ENCODE peak calls at places on chromosomes 5 and 9, in six cellular contexts. One of them, this sample, is unnamed.

GRCh38 chr9:35859310-35859994 is 10.7 kb downstream of the OR13J1 start:
- DNase-seq in testis: no peak
- DNase-seq in mesothelial cell of epicardium: no peak
- DNase-seq in kidney: no peak
- DNase-seq in CD4-positive, alpha-beta T cell: no peak
- DNase-seq in fibroblast of mammary gland: peak
- DNase-seq in this sample: peak

GRCh38 chr5:41404757-41405156 is 105.6 kb downstream of the PLCXD3 start:
- DNase-seq in fibroblast of mammary gland: no peak
- DNase-seq in kidney: no peak
- DNase-seq in CD4-positive, alpha-beta T cell: no peak
- DNase-seq in testis: peak
- DNase-seq in mesothelial cell of epicardium: no peak
- DNase-seq in this sample: no peak

GRCh38 chr9:76373173-76373771 is 21.0 kb downstream of the RFK start:
- DNase-seq in testis: peak
- DNase-seq in CD4-positive, alpha-beta T cell: no peak
- DNase-seq in fibroblast of mammary gland: peak
- DNase-seq in mesothelial cell of epicardium: no peak
- DNase-seq in kidney: no peak
- DNase-seq in this sample: peak

GRCh38 chr9:36187414-36187813 is 3.3 kb upstream of the CLTA start:
- DNase-seq in mesothelial cell of epicardium: no peak
- DNase-seq in fibroblast of mammary gland: peak
- DNase-seq in kidney: no peak
- DNase-seq in CD4-positive, alpha-beta T cell: no peak
- DNase-seq in testis: no peak
- DNase-seq in this sample: no peak

GRCh38 chr5:79858097-79858723 is 132.9 kb downstream of the MTX3 start:
- DNase-seq in fibroblast of mammary gland: peak
- DNase-seq in CD4-positive, alpha-beta T cell: peak
- DNase-seq in mesothelial cell of epicardium: peak
- DNase-seq in kidney: no peak
- DNase-seq in testis: peak
- DNase-seq in this sample: peak

GRCh38 chr9:129482521-129483466 is 138.1 kb downstream of the C9orf50 start:
- DNase-seq in mesothelial cell of epicardium: peak
- DNase-seq in testis: peak
- DNase-seq in CD4-positive, alpha-beta T cell: peak
- DNase-seq in kidney: peak
- DNase-seq in fibroblast of mammary gland: peak
- DNase-seq in this sample: peak

GRCh38 chr5:175696855-175697198 is 39.0 kb downstream of the HRH2 start:
- DNase-seq in CD4-positive, alpha-beta T cell: no peak
- DNase-seq in kidney: no peak
- DNase-seq in testis: no peak
- DNase-seq in fibroblast of mammary gland: no peak
- DNase-seq in mesothelial cell of epicardium: no peak
- DNase-seq in this sample: no peak

GRCh38 chr5:565782-566445 is 41.7 kb upstream of the SLC9A3 start:
- DNase-seq in mesothelial cell of epicardium: no peak
- DNase-seq in fibroblast of mammary gland: peak
- DNase-seq in kidney: peak
- DNase-seq in testis: no peak
- DNase-seq in CD4-positive, alpha-beta T cell: no peak
- DNase-seq in this sample: no peak

GRCh38 chr9:114285166-114285867 is 37.6 kb upstream of the ORM1 start:
- DNase-seq in CD4-positive, alpha-beta T cell: no peak
- DNase-seq in fibroblast of mammary gland: peak
- DNase-seq in mesothelial cell of epicardium: peak
- DNase-seq in testis: peak
- DNase-seq in kidney: peak
- DNase-seq in this sample: peak

GRCh38 chr9:35048521-35048920 is 23.9 kb downstream of the VCP start:
- DNase-seq in CD4-positive, alpha-beta T cell: no peak
- DNase-seq in mesothelial cell of epicardium: no peak
- DNase-seq in fibroblast of mammary gland: no peak
- DNase-seq in kidney: no peak
- DNase-seq in testis: no peak
- DNase-seq in this sample: no peak

GRCh38 chr5:63306909-63307308 is 655.3 kb downstream of the HTR1A start:
- DNase-seq in mesothelial cell of epicardium: no peak
- DNase-seq in fibroblast of mammary gland: no peak
- DNase-seq in CD4-positive, alpha-beta T cell: no peak
- DNase-seq in testis: no peak
- DNase-seq in kidney: no peak
- DNase-seq in this sample: no peak

GRCh38 chr5:172104021-172104420 is 84.0 kb downstream of the STK10 start:
- DNase-seq in mesothelial cell of epicardium: no peak
- DNase-seq in CD4-positive, alpha-beta T cell: no peak
- DNase-seq in testis: no peak
- DNase-seq in fibroblast of mammary gland: no peak
- DNase-seq in kidney: peak
- DNase-seq in this sample: no peak

GRCh38 chr5:59685806-59686205 is 207.7 kb downstream of the PDE4D start:
- DNase-seq in fibroblast of mammary gland: peak
- DNase-seq in mesothelial cell of epicardium: no peak
- DNase-seq in testis: no peak
- DNase-seq in kidney: no peak
- DNase-seq in CD4-positive, alpha-beta T cell: no peak
- DNase-seq in this sample: no peak

GRCh38 chr5:155952486-155953105 is 374.4 kb upstream of the SGCD start:
- DNase-seq in CD4-positive, alpha-beta T cell: no peak
- DNase-seq in mesothelial cell of epicardium: no peak
- DNase-seq in kidney: no peak
- DNase-seq in fibroblast of mammary gland: no peak
- DNase-seq in testis: no peak
- DNase-seq in this sample: no peak

GRCh38 chr5:161421067-161421466 is 125.5 kb downstream of the GABRB2 start:
- DNase-seq in testis: no peak
- DNase-seq in kidney: no peak
- DNase-seq in fibroblast of mammary gland: no peak
- DNase-seq in mesothelial cell of epicardium: no peak
- DNase-seq in CD4-positive, alpha-beta T cell: no peak
- DNase-seq in this sample: no peak

GRCh38 chr5:42948961-42949347 is 91.2 kb downstream of the ANXA2R start:
- DNase-seq in mesothelial cell of epicardium: no peak
- DNase-seq in fibroblast of mammary gland: no peak
- DNase-seq in kidney: no peak
- DNase-seq in testis: no peak
- DNase-seq in CD4-positive, alpha-beta T cell: no peak
- DNase-seq in this sample: no peak

GRCh38 chr5:141101059-141101458 is 786 bp downstream of the PCDHB3 start:
- DNase-seq in fibroblast of mammary gland: no peak
- DNase-seq in kidney: peak
- DNase-seq in CD4-positive, alpha-beta T cell: no peak
- DNase-seq in testis: no peak
- DNase-seq in mesothelial cell of epicardium: no peak
- DNase-seq in this sample: no peak

GRCh38 chr9:77512876-77513275 is 135.2 kb downstream of the GNA14 start:
- DNase-seq in kidney: no peak
- DNase-seq in mesothelial cell of epicardium: no peak
- DNase-seq in CD4-positive, alpha-beta T cell: no peak
- DNase-seq in fibroblast of mammary gland: no peak
- DNase-seq in testis: no peak
- DNase-seq in this sample: peak

GRCh38 chr5:52457808-52458207 is 329.9 kb upstream of the ITGA1 start:
- DNase-seq in fibroblast of mammary gland: no peak
- DNase-seq in testis: no peak
- DNase-seq in mesothelial cell of epicardium: no peak
- DNase-seq in kidney: no peak
- DNase-seq in CD4-positive, alpha-beta T cell: no peak
- DNase-seq in this sample: no peak

GRCh38 chr9:113513541-113513940 is 50.0 kb downstream of the RGS3 start:
- DNase-seq in kidney: no peak
- DNase-seq in testis: no peak
- DNase-seq in mesothelial cell of epicardium: no peak
- DNase-seq in fibroblast of mammary gland: no peak
- DNase-seq in CD4-positive, alpha-beta T cell: peak
- DNase-seq in this sample: no peak

GRCh38 chr5:116454417-116454927 is 120.2 kb downstream of the SEMA6A start:
- DNase-seq in kidney: no peak
- DNase-seq in testis: peak
- DNase-seq in CD4-positive, alpha-beta T cell: no peak
- DNase-seq in fibroblast of mammary gland: peak
- DNase-seq in mesothelial cell of epicardium: no peak
- DNase-seq in this sample: no peak

GRCh38 chr5:76345582-76345981 is 57.5 kb upstream of the IQGAP2 start:
- DNase-seq in kidney: no peak
- DNase-seq in fibroblast of mammary gland: peak
- DNase-seq in testis: no peak
- DNase-seq in mesothelial cell of epicardium: no peak
- DNase-seq in CD4-positive, alpha-beta T cell: no peak
- DNase-seq in this sample: peak

GRCh38 chr5:66247176-66247960 is 103.3 kb downstream of the SREK1 start:
- DNase-seq in CD4-positive, alpha-beta T cell: no peak
- DNase-seq in kidney: no peak
- DNase-seq in mesothelial cell of epicardium: no peak
- DNase-seq in testis: no peak
- DNase-seq in fibroblast of mammary gland: peak
- DNase-seq in this sample: peak

GRCh38 chr5:148830220-148830619 is 3.8 kb downstream of the ADRB2 start:
- DNase-seq in CD4-positive, alpha-beta T cell: no peak
- DNase-seq in mesothelial cell of epicardium: no peak
- DNase-seq in kidney: no peak
- DNase-seq in testis: no peak
- DNase-seq in fibroblast of mammary gland: no peak
- DNase-seq in this sample: peak

GRCh38 chr5:148827723-148828122 is 1.3 kb downstream of the ADRB2 start:
- DNase-seq in fibroblast of mammary gland: no peak
- DNase-seq in CD4-positive, alpha-beta T cell: no peak
- DNase-seq in testis: no peak
- DNase-seq in mesothelial cell of epicardium: no peak
- DNase-seq in kidney: no peak
- DNase-seq in this sample: peak

GRCh38 chr5:148829248-148829594 is 2.8 kb downstream of the ADRB2 start:
- DNase-seq in kidney: no peak
- DNase-seq in testis: no peak
- DNase-seq in CD4-positive, alpha-beta T cell: no peak
- DNase-seq in fibroblast of mammary gland: no peak
- DNase-seq in mesothelial cell of epicardium: no peak
- DNase-seq in this sample: no peak

GRCh38 chr5:148829734-148830133 is 3.3 kb downstream of the ADRB2 start:
- DNase-seq in testis: no peak
- DNase-seq in CD4-positive, alpha-beta T cell: no peak
- DNase-seq in kidney: no peak
- DNase-seq in mesothelial cell of epicardium: no peak
- DNase-seq in fibroblast of mammary gland: no peak
- DNase-seq in this sample: no peak

GRCh38 chr5:148828461-148829247 is 2.2 kb downstream of the ADRB2 start:
- DNase-seq in fibroblast of mammary gland: no peak
- DNase-seq in kidney: no peak
- DNase-seq in CD4-positive, alpha-beta T cell: no peak
- DNase-seq in testis: no peak
- DNase-seq in mesothelial cell of epicardium: no peak
- DNase-seq in this sample: peak
- TF ChIP-seq CTCF in fibroblast of mammary gland: no peak
- TF ChIP-seq CTCF in kidney: no peak
- TF ChIP-seq CTCF in CD4-positive, alpha-beta T cell: no peak
- TF ChIP-seq CTCF in testis: no peak
- TF ChIP-seq CTCF in mesothelial cell of epicardium: no peak
- TF ChIP-seq CTCF in this sample: peak

GRCh38 chr5:127959152-127959764 is 124.3 kb upstream of the SLC12A2 start:
- DNase-seq in fibroblast of mammary gland: peak
- DNase-seq in CD4-positive, alpha-beta T cell: peak
- DNase-seq in kidney: peak
- DNase-seq in testis: peak
- DNase-seq in mesothelial cell of epicardium: peak
- DNase-seq in this sample: peak
- TF ChIP-seq CTCF in fibroblast of mammary gland: no peak
- TF ChIP-seq CTCF in CD4-positive, alpha-beta T cell: no peak
- TF ChIP-seq CTCF in kidney: no peak
- TF ChIP-seq CTCF in testis: no peak
- TF ChIP-seq CTCF in mesothelial cell of epicardium: no peak
- TF ChIP-seq CTCF in this sample: no peak

GRCh38 chr5:95241155-95241554 is 43.7 kb downstream of the MCTP1 start:
- DNase-seq in mesothelial cell of epicardium: no peak
- DNase-seq in testis: no peak
- DNase-seq in CD4-positive, alpha-beta T cell: no peak
- DNase-seq in fibroblast of mammary gland: no peak
- DNase-seq in kidney: no peak
- DNase-seq in this sample: no peak

GRCh38 chr5:95237324-95237723 is 47.6 kb downstream of the MCTP1 start:
- DNase-seq in testis: no peak
- DNase-seq in mesothelial cell of epicardium: no peak
- DNase-seq in fibroblast of mammary gland: no peak
- DNase-seq in kidney: no peak
- DNase-seq in CD4-positive, alpha-beta T cell: no peak
- DNase-seq in this sample: no peak

GRCh38 chr5:95235439-95235982 is 49.4 kb downstream of the MCTP1 start:
- DNase-seq in fibroblast of mammary gland: no peak
- DNase-seq in CD4-positive, alpha-beta T cell: no peak
- DNase-seq in mesothelial cell of epicardium: no peak
- DNase-seq in kidney: no peak
- DNase-seq in testis: no peak
- DNase-seq in this sample: no peak

GRCh38 chr5:95241635-95242034 is 43.3 kb downstream of the MCTP1 start:
- DNase-seq in kidney: no peak
- DNase-seq in fibroblast of mammary gland: no peak
- DNase-seq in CD4-positive, alpha-beta T cell: no peak
- DNase-seq in mesothelial cell of epicardium: no peak
- DNase-seq in testis: no peak
- DNase-seq in this sample: no peak

DNA sequence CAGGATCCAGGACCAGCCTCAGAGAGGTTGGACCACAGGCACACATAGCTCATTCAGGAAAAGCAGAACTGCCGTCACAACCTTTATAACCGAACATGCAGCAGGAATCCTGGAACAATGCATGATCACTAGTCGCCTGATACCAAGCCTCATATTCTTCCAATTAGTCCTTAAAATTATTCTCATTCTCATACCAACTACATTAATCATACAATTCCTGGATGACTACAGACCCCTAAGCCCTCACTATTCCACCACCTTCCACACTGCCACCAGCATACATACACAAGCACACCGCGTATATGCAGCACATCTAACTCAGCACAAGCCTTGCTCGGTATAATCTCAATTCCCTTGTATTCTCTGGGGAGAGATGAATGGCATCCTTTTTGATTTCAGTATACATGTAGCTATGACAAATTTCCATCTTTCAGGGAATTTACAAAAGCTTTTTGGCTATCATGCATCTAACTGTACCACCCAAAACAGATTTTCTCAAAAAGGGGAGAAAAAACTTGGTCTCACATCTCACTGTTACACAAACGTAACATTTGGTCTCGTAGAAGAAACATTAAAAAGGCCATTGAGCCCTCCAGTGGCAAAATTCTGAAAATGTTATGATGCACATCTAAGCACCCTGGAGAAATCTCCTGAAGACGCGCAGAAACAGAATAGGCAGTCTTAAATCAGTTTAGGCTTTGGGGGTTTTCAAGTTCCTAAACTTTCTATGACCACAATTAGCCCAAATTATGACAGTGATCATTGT is 46.2 kb downstream of the MCTP1 start:
- DNase-seq in testis: no peak
- DNase-seq in kidney: no peak
- DNase-seq in mesothelial cell of epicardium: no peak
- DNase-seq in CD4-positive, alpha-beta T cell: no peak
- DNase-seq in fibroblast of mammary gland: peak
- DNase-seq in this sample: peak
- TF ChIP-seq CTCF in testis: no peak
- TF ChIP-seq CTCF in kidney: no peak
- TF ChIP-seq CTCF in mesothelial cell of epicardium: no peak
- TF ChIP-seq CTCF in CD4-positive, alpha-beta T cell: no peak
- TF ChIP-seq CTCF in fibroblast of mammary gland: peak
- TF ChIP-seq CTCF in this sample: peak

GRCh38 chr9:132669636-132670358 is at the start of gene DDX31:
- DNase-seq in mesothelial cell of epicardium: peak
- DNase-seq in testis: peak
- DNase-seq in kidney: peak
- DNase-seq in CD4-positive, alpha-beta T cell: peak
- DNase-seq in fibroblast of mammary gland: peak
- DNase-seq in this sample: peak
- TF ChIP-seq CTCF in mesothelial cell of epicardium: peak
- TF ChIP-seq CTCF in testis: peak
- TF ChIP-seq CTCF in kidney: no peak
- TF ChIP-seq CTCF in CD4-positive, alpha-beta T cell: no peak
- TF ChIP-seq CTCF in fibroblast of mammary gland: no peak
- TF ChIP-seq CTCF in this sample: no peak